ENCODE peak calls at places on chromosomes 11 and 22, in four cellular contexts. T, A, O and X are unnamed samples.

GRCh38 chr11:112195906-112196305 is 20.6 kb downstream of the BCO2 start:
- DNase-seq in A (no peak), T (no peak), O (no peak), X (no peak)

GRCh38 chr11:108237058-108237481 is 14.2 kb downstream of the ATM start:
- DNase-seq in O (no peak), T (no peak), A (no peak), X (no peak)

GRCh38 chr11:35798983-35799382 is 136.4 kb downstream of the TRIM44 start:
- DNase-seq in O (no peak), A (no peak), T (no peak), X (no peak)

GRCh38 chr11:109914038-109914437 is 179.2 kb upstream of the ZC3H12C start:
- DNase-seq in T (no peak), A (no peak), O (no peak), X (no peak)

GRCh38 chr11:130581631-130582030 is 133.2 kb downstream of the ADAMTS15 start:
- DNase-seq in T (peak), O (no peak), A (no peak), X (no peak)

GRCh38 chr11:104668797-104669463 is 229.3 kb downstream of the CASP12 start:
- DNase-seq in T (peak), O (no peak), A (no peak), X (no peak)

GRCh38 chr11:78932757-78933156 is 358.1 kb upstream of the NARS2 start:
- DNase-seq in T (no peak), A (no peak), O (no peak), X (no peak)

GRCh38 chr11:35216962-35217667 is 78.1 kb downstream of the CD44 start:
- DNase-seq in T (no peak), O (no peak), A (peak), X (no peak)

GRCh38 chr22:32502346-32502745 is 27.7 kb downstream of the FBXO7 start:
- DNase-seq in T (no peak), O (no peak), A (no peak), X (no peak)

GRCh38 chr11:12050911-12051667 is 42.7 kb upstream of the DKK3 start:
- DNase-seq in A (no peak), T (no peak), O (no peak), X (no peak)

GRCh38 chr11:96235725-96236124 is 107.3 kb downstream of the MAML2 start:
- DNase-seq in A (peak), T (no peak), O (no peak), X (peak)

GRCh38 chr11:74988541-74989268 is at the start of gene NEU3:
- DNase-seq in A (peak), T (peak), O (peak), X (peak)

GRCh38 chr11:46116007-46116711 is 5.1 kb downstream of the PHF21A start:
- DNase-seq in T (no peak), O (no peak), A (no peak), X (no peak)

GRCh38 chr22:32534252-32535215 is 59.9 kb downstream of the FBXO7 start:
- DNase-seq in O (no peak), A (no peak), T (no peak), X (no peak)

GRCh38 chr11:26621147-26621546 is 49.1 kb upstream of the MUC15 start:
- DNase-seq in A (no peak), O (no peak), T (peak), X (no peak)

GRCh38 chr11:75815345-75815983 is 454 bp downstream of the UVRAG start:
- DNase-seq in O (no peak), A (no peak), T (peak), X (peak)

GRCh38 chr11:128946646-128947045 is 4.0 kb upstream of the TP53AIP1 start:
- DNase-seq in A (no peak), O (no peak), T (no peak), X (no peak)

GRCh38 chr11:11155962-11156815 is 196.9 kb downstream of the CSNK2A3 start:
- DNase-seq in A (peak), O (no peak), T (no peak), X (peak)

GRCh38 chr22:26894766-26895485 is 237.5 kb downstream of the MIAT start:
- DNase-seq in T (peak), O (no peak), A (no peak), X (peak)

GRCh38 chr22:39343259-39344045 is 6.3 kb upstream of the SYNGR1 start:
- DNase-seq in A (peak), O (no peak), T (peak), X (peak)

GRCh38 chr11:95477981-95478380 is 247.0 kb upstream of the SESN3 start:
- DNase-seq in O (no peak), A (no peak), T (no peak), X (no peak)

GRCh38 chr11:69662021-69662698 is 13.0 kb downstream of the LTO1 start:
- DNase-seq in A (no peak), O (no peak), T (no peak), X (no peak)

GRCh38 chr22:44928711-44929347 is 81.0 kb downstream of the PHF21B start:
- DNase-seq in T (no peak), A (no peak), O (no peak), X (no peak)

GRCh38 chr11:113022267-113022666 is 61.0 kb downstream of the NCAM1 start:
- DNase-seq in O (no peak), A (no peak), T (no peak), X (no peak)

GRCh38 chr11:22787055-22787454 is 42.5 kb downstream of the SVIP start:
- DNase-seq in O (no peak), A (no peak), T (no peak), X (no peak)

GRCh38 chr11:131422491-131422890 is 52.1 kb downstream of the NTM start:
- DNase-seq in O (no peak), T (no peak), A (no peak), X (no peak)

GRCh38 chr22:49097171-49097925 is 730.3 kb downstream of the BRD1 start:
- DNase-seq in A (no peak), O (no peak), T (no peak), X (no peak)

GRCh38 chr11:41498726-41499125 is 39.3 kb upstream of the LRRC4C start:
- DNase-seq in O (no peak), T (no peak), A (no peak), X (no peak)

GRCh38 chr11:4467043-4467442 is 15.4 kb upstream of the OR52K1 start:
- DNase-seq in A (no peak), O (no peak), T (no peak), X (no peak)

GRCh38 chr22:23763579-23764331 is 965 bp downstream of the C22orf15 start:
- DNase-seq in T (no peak), O (no peak), A (peak), X (peak)

GRCh38 chr22:37082251-37082650 is 27.3 kb downstream of the TMPRSS6 start:
- DNase-seq in O (no peak), A (no peak), T (no peak), X (peak)

GRCh38 chr11:22193348-22194051 is 615 bp downstream of the ANO5 start:
- DNase-seq in O (no peak), T (no peak), A (peak), X (no peak)

GRCh38 chr22:25085930-25086901 is 113.4 kb upstream of the CRYBB3 start:
- DNase-seq in O (peak), T (no peak), A (peak), X (peak)

GRCh38 chr11:67468835-67469811 is at the start of gene TMEM134:
- DNase-seq in T (peak), A (peak), O (peak), X (peak)
- TF ChIP-seq CTCF in T (peak), A (peak), O (peak), X (peak)

GRCh38 chr22:20268350-20269012 is 363 bp upstream of the RTN4R start:
- DNase-seq in A (peak), O (no peak), T (no peak), X (peak)
- TF ChIP-seq CTCF in A (peak), O (peak), T (peak), X (peak)

GRCh38 chr11:80441821-80442220 is 1001.0 kb upstream of the TENM4 start:
- DNase-seq in A (no peak), O (no peak), T (peak), X (no peak)

GRCh38 chr11:80443177-80443576 is 1002.3 kb upstream of the TENM4 start:
- DNase-seq in T (no peak), A (no peak), O (no peak), X (no peak)
- TF ChIP-seq CTCF in T (no peak), A (no peak), O (no peak), X (no peak)

DNA sequence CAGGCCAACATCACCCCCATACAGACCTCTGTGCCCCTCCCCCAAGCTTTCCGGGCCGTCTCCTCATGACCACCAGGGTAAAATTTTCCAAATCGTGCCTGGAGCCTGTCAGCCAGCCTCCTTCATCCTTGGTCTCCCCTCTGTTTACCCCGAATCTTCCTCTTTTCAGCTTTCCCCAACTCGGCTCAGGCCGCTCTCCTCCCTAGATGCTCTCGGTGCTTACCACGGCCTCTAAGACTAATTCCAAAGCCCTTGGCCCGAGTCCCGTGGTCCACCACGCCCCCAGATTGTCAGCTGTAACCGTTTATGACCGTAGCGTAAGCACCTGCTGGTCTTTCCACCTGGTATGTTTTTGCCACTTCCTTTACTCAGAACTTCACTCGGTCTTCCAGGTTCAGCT is 1.4 kb downstream of the RASL10A start:
- DNase-seq in O (no peak), T (no peak), A (no peak), X (no peak)
- TF ChIP-seq CTCF in O (no peak), T (no peak), A (no peak), X (no peak)

GRCh38 chr11:120912504-120912903 is 111.4 kb upstream of the TBCEL start:
- DNase-seq in O (no peak), A (peak), T (peak), X (no peak)
- TF ChIP-seq CTCF in O (no peak), A (peak), T (peak), X (no peak)

GRCh38 chr11:122653911-122654310 is 1.6 kb upstream of the UBASH3B start:
- DNase-seq in A (no peak), O (no peak), T (no peak), X (no peak)
- TF ChIP-seq CTCF in A (no peak), O (no peak), T (no peak), X (no peak)

GRCh38 chr22:17007852-17008731 is at the start of gene GAB4:
- DNase-seq in A (no peak), O (no peak), T (no peak), X (no peak)

GRCh38 chr22:17012267-17012666 is 4.2 kb upstream of the GAB4 start:
- DNase-seq in A (no peak), O (no peak), T (no peak), X (no peak)

GRCh38 chr22:17009640-17010291 is 1.7 kb upstream of the GAB4 start:
- DNase-seq in O (no peak), A (peak), T (no peak), X (no peak)

DNA sequence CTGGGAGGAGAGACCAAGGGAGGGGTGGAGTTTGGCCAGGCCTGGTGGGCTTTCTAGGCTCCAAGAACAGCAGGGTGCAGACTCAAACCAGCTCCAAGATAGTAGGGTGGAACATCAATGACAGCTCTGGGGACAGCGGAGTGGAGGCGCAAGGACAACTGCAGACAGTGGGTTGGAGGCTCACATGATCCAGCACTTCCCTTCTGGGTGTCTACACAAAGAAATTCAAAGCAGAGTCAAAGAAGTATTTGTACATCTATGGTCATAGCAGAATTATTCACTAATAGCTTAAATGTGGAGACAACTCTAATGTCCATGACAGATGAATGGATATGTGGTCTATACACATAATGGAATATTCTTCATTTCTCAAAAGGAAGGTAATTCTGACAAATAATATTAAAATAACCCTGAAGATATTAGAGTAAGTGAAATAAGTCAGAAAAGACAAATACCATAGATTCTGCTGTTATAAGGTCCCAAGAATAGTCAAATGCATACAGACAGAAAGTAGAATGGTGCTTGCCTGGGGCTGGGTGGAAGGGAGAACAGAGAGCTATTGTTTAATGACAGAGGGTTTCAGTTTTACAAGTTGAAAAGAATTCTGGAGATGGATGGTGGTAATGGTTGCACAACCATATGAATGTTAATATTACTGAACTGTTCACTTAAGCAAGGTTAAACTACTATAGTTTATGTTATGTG is 5.5 kb upstream of the GAB4 start:
- DNase-seq in T (no peak), A (no peak), O (no peak), X (no peak)
- TF ChIP-seq CTCF in T (no peak), A (no peak), O (no peak), X (no peak)

DNA sequence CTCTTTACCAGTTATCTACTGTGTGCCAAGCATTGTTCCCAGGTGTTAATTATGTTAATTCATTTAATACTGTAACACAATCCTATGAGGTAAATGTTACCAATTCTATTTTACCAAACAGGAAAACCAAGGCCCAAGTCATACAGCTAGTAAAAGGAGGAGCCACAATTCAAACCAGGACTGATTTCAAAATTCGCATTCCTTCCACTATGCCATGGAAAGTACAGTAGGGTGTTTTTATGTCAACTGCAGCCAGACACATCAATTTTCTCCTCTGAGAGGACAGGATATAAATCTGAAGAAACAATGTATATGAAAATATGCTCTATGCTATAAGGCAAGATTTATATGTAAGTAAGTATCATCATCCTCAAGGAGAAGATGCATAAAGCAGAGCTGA is 104.3 kb downstream of the RPL27A start:
- DNase-seq in A (no peak), O (no peak), T (no peak), X (no peak)
- TF ChIP-seq CTCF in A (no peak), O (no peak), T (peak), X (no peak)